ENCODE peak calls at places on chromosomes 16 and 17, in seven cellular contexts. One of them, this sample, is unnamed.

GRCh38 chr17:79797492-79798295 is 817 bp upstream of the CBX8 start:
- DNase-seq in suprapubic skin: no peak
- DNase-seq in thoracic aorta: no peak
- DNase-seq in OCI-LY7: peak; percentile 48
- DNase-seq in HAP-1: peak; percentile 32
- DNase-seq in GM23248: peak; percentile 40
- DNase-seq in dorsolateral prefrontal cortex: no peak
- DNase-seq in this sample: no peak

GRCh38 chr16:54597222-54597621 is 310.6 kb upstream of the IRX3 start:
- DNase-seq in dorsolateral prefrontal cortex: no peak
- DNase-seq in OCI-LY7: no peak
- DNase-seq in HAP-1: no peak
- DNase-seq in thoracic aorta: no peak
- DNase-seq in suprapubic skin: no peak
- DNase-seq in GM23248: no peak
- DNase-seq in this sample: no peak

GRCh38 chr16:52677487-52677886 is 130.5 kb upstream of the TOX3 start:
- DNase-seq in dorsolateral prefrontal cortex: no peak
- DNase-seq in suprapubic skin: no peak
- DNase-seq in thoracic aorta: no peak
- DNase-seq in OCI-LY7: no peak
- DNase-seq in HAP-1: no peak
- DNase-seq in GM23248: no peak
- DNase-seq in this sample: no peak

GRCh38 chr17:82458885-82459424 is 414 bp downstream of the NARF start:
- DNase-seq in thoracic aorta: no peak
- DNase-seq in suprapubic skin: no peak
- DNase-seq in OCI-LY7: peak; percentile 47
- DNase-seq in GM23248: peak; percentile 56
- DNase-seq in HAP-1: no peak
- DNase-seq in dorsolateral prefrontal cortex: no peak
- DNase-seq in this sample: peak; percentile 30

GRCh38 chr17:29758255-29758654 is 135.5 kb upstream of the CORO6 start:
- DNase-seq in GM23248: no peak
- DNase-seq in suprapubic skin: no peak
- DNase-seq in dorsolateral prefrontal cortex: no peak
- DNase-seq in HAP-1: no peak
- DNase-seq in thoracic aorta: no peak
- DNase-seq in OCI-LY7: no peak
- DNase-seq in this sample: no peak

GRCh38 chr16:12228607-12229499 is 252.3 kb downstream of the SNX29 start:
- DNase-seq in OCI-LY7: peak; percentile 89
- DNase-seq in suprapubic skin: no peak
- DNase-seq in GM23248: peak; percentile 50
- DNase-seq in dorsolateral prefrontal cortex: peak; percentile 70
- DNase-seq in HAP-1: peak; percentile 38
- DNase-seq in thoracic aorta: no peak
- DNase-seq in this sample: peak; percentile 64

GRCh38 chr16:3283525-3284447 is 495 bp downstream of the ZNF263 start:
- DNase-seq in thoracic aorta: no peak
- DNase-seq in HAP-1: no peak
- DNase-seq in GM23248: peak; percentile 57
- DNase-seq in suprapubic skin: peak; percentile 79
- DNase-seq in dorsolateral prefrontal cortex: no peak
- DNase-seq in OCI-LY7: no peak
- DNase-seq in this sample: peak; percentile 10

GRCh38 chr17:7021993-7022778 is 664 bp upstream of the BCL6B start:
- DNase-seq in dorsolateral prefrontal cortex: no peak
- DNase-seq in GM23248: peak; percentile 87
- DNase-seq in suprapubic skin: peak; percentile 91
- DNase-seq in thoracic aorta: no peak
- DNase-seq in OCI-LY7: peak; percentile 77
- DNase-seq in HAP-1: peak; percentile 54
- DNase-seq in this sample: peak; percentile 70

GRCh38 chr16:30615358-30616076 is 5.3 kb upstream of the ZNF689 start:
- DNase-seq in OCI-LY7: peak; percentile 77
- DNase-seq in dorsolateral prefrontal cortex: no peak
- DNase-seq in GM23248: peak; percentile 63
- DNase-seq in suprapubic skin: no peak
- DNase-seq in HAP-1: no peak
- DNase-seq in thoracic aorta: no peak
- DNase-seq in this sample: peak; percentile 50

GRCh38 chr17:66752411-66752810 is 82.5 kb upstream of the CACNG5 start:
- DNase-seq in HAP-1: no peak
- DNase-seq in OCI-LY7: no peak
- DNase-seq in thoracic aorta: no peak
- DNase-seq in dorsolateral prefrontal cortex: no peak
- DNase-seq in suprapubic skin: no peak
- DNase-seq in GM23248: no peak
- DNase-seq in this sample: no peak

GRCh38 chr16:56191807-56192643 is 736 bp downstream of the GNAO1 start:
- DNase-seq in dorsolateral prefrontal cortex: peak; percentile 51
- DNase-seq in suprapubic skin: no peak
- DNase-seq in HAP-1: no peak
- DNase-seq in GM23248: no peak
- DNase-seq in OCI-LY7: no peak
- DNase-seq in thoracic aorta: no peak
- DNase-seq in this sample: no peak

GRCh38 chr17:15411556-15412198 is 55.7 kb downstream of the CDRT4 start:
- DNase-seq in dorsolateral prefrontal cortex: no peak
- DNase-seq in thoracic aorta: no peak
- DNase-seq in suprapubic skin: no peak
- DNase-seq in GM23248: peak; percentile 53
- DNase-seq in HAP-1: no peak
- DNase-seq in OCI-LY7: no peak
- DNase-seq in this sample: no peak

GRCh38 chr17:39231587-39232551 is 6.1 kb upstream of the STAC2 start:
- DNase-seq in OCI-LY7: peak; percentile 85
- DNase-seq in thoracic aorta: no peak
- DNase-seq in suprapubic skin: no peak
- DNase-seq in GM23248: peak; percentile 77
- DNase-seq in dorsolateral prefrontal cortex: no peak
- DNase-seq in HAP-1: peak; percentile 71
- DNase-seq in this sample: peak; percentile 53

GRCh38 chr16:25966172-25967097 is 274.7 kb downstream of the HS3ST4 start:
- DNase-seq in dorsolateral prefrontal cortex: no peak
- DNase-seq in HAP-1: no peak
- DNase-seq in thoracic aorta: no peak
- DNase-seq in OCI-LY7: no peak
- DNase-seq in GM23248: no peak
- DNase-seq in suprapubic skin: no peak
- DNase-seq in this sample: no peak

GRCh38 chr17:47203984-47204721 is 5.0 kb upstream of the MYL4 start:
- DNase-seq in suprapubic skin: no peak
- DNase-seq in thoracic aorta: no peak
- DNase-seq in GM23248: peak; percentile 83
- DNase-seq in HAP-1: no peak
- DNase-seq in OCI-LY7: peak; percentile 87
- DNase-seq in dorsolateral prefrontal cortex: no peak
- DNase-seq in this sample: no peak

GRCh38 chr17:39926588-39927100 is 757 bp downstream of the ORMDL3 start:
- DNase-seq in OCI-LY7: peak; percentile 72
- DNase-seq in suprapubic skin: no peak
- DNase-seq in dorsolateral prefrontal cortex: no peak
- DNase-seq in GM23248: peak; percentile 61
- DNase-seq in HAP-1: no peak
- DNase-seq in thoracic aorta: no peak
- DNase-seq in this sample: peak; percentile 48

GRCh38 chr16:67163164-67163902 is 1.2 kb upstream of the HSF4 start:
- DNase-seq in HAP-1: no peak
- DNase-seq in suprapubic skin: no peak
- DNase-seq in OCI-LY7: no peak
- DNase-seq in thoracic aorta: no peak
- DNase-seq in dorsolateral prefrontal cortex: peak; percentile 88
- DNase-seq in GM23248: no peak
- DNase-seq in this sample: peak; percentile 52

GRCh38 chr16:51114369-51114768 is 36.7 kb downstream of the SALL1 start:
- DNase-seq in OCI-LY7: no peak
- DNase-seq in thoracic aorta: no peak
- DNase-seq in suprapubic skin: no peak
- DNase-seq in GM23248: no peak
- DNase-seq in HAP-1: no peak
- DNase-seq in dorsolateral prefrontal cortex: no peak
- DNase-seq in this sample: no peak

GRCh38 chr16:22369221-22369811 is 5.1 kb downstream of the CDR2 start:
- DNase-seq in suprapubic skin: no peak
- DNase-seq in thoracic aorta: no peak
- DNase-seq in dorsolateral prefrontal cortex: no peak
- DNase-seq in OCI-LY7: peak; percentile 71
- DNase-seq in HAP-1: no peak
- DNase-seq in GM23248: peak; percentile 69
- DNase-seq in this sample: peak; percentile 84

GRCh38 chr17:34567665-34568064 is 11.7 kb upstream of the TMEM132E start:
- DNase-seq in GM23248: no peak
- DNase-seq in HAP-1: no peak
- DNase-seq in OCI-LY7: no peak
- DNase-seq in suprapubic skin: no peak
- DNase-seq in thoracic aorta: no peak
- DNase-seq in dorsolateral prefrontal cortex: no peak
- DNase-seq in this sample: no peak

GRCh38 chr17:2177235-2177811 is 122.4 kb downstream of the HIC1 start:
- DNase-seq in OCI-LY7: no peak
- DNase-seq in GM23248: peak; percentile 30
- DNase-seq in HAP-1: no peak
- DNase-seq in dorsolateral prefrontal cortex: no peak
- DNase-seq in thoracic aorta: no peak
- DNase-seq in suprapubic skin: no peak
- DNase-seq in this sample: no peak

GRCh38 chr17:80765241-80766022 is 220.8 kb downstream of the RPTOR start:
- DNase-seq in OCI-LY7: peak; percentile 70
- DNase-seq in dorsolateral prefrontal cortex: no peak
- DNase-seq in suprapubic skin: no peak
- DNase-seq in HAP-1: no peak
- DNase-seq in GM23248: no peak
- DNase-seq in thoracic aorta: no peak
- DNase-seq in this sample: no peak

DNA sequence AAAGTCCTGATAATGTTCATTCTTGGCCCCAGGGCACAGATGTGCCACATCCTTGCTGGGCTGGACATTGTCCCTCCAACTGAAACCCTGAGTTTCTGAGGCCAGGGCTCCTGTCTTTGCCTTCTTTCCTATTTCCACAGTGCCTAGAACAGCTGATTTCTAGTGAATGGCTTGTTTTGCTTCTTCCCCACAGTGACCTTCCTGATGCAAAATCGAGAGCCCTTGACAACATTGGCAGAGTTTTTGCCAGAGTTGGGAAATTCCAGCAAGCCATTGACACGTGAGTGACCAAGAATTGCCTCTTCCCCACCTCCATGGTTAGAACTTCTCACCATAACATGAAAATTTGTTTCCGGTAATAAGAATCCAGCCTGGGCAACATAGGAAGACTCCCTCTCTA is 14.5 kb downstream of the ODAD4 start:
- DNase-seq in OCI-LY7: no peak
- DNase-seq in HAP-1: no peak
- DNase-seq in suprapubic skin: no peak
- DNase-seq in thoracic aorta: no peak
- DNase-seq in dorsolateral prefrontal cortex: no peak
- DNase-seq in GM23248: no peak
- DNase-seq in this sample: no peak
- H3K4me3 ChIP-seq in OCI-LY7: no peak overlapping the region
- H3K4me3 ChIP-seq in HAP-1: no peak overlapping the region
- H3K4me3 ChIP-seq in suprapubic skin: no peak overlapping the region
- H3K4me3 ChIP-seq in thoracic aorta: no peak overlapping the region
- H3K4me3 ChIP-seq in dorsolateral prefrontal cortex: no peak overlapping the region
- H3K4me3 ChIP-seq in GM23248: no peak overlapping the region
- H3K4me3 ChIP-seq in this sample: no peak overlapping the region

GRCh38 chr17:64653325-64653984 is 8.7 kb downstream of the SMURF2 start:
- DNase-seq in thoracic aorta: no peak
- DNase-seq in GM23248: peak; percentile 67
- DNase-seq in OCI-LY7: no peak
- DNase-seq in suprapubic skin: no peak
- DNase-seq in dorsolateral prefrontal cortex: no peak
- DNase-seq in HAP-1: no peak
- DNase-seq in this sample: peak; percentile 50
- H3K4me3 ChIP-seq in thoracic aorta: no peak overlapping the region
- H3K4me3 ChIP-seq in GM23248: peak overlapping the region; percentile 63
- H3K4me3 ChIP-seq in OCI-LY7: no peak overlapping the region
- H3K4me3 ChIP-seq in suprapubic skin: no peak overlapping the region
- H3K4me3 ChIP-seq in dorsolateral prefrontal cortex: no peak overlapping the region
- H3K4me3 ChIP-seq in HAP-1: no peak overlapping the region
- H3K4me3 ChIP-seq in this sample: no peak overlapping the region

GRCh38 chr17:37743612-37743874 is 1.3 kb downstream of the HNF1B start:
- DNase-seq in GM23248: no peak
- DNase-seq in HAP-1: no peak
- DNase-seq in thoracic aorta: no peak
- DNase-seq in dorsolateral prefrontal cortex: no peak
- DNase-seq in OCI-LY7: no peak
- DNase-seq in suprapubic skin: no peak
- DNase-seq in this sample: no peak
- H3K4me3 ChIP-seq in GM23248: no peak overlapping the region
- H3K4me3 ChIP-seq in HAP-1: no peak overlapping the region
- H3K4me3 ChIP-seq in thoracic aorta: peak overlapping the region; percentile 66
- H3K4me3 ChIP-seq in dorsolateral prefrontal cortex: peak overlapping the region; percentile 16
- H3K4me3 ChIP-seq in OCI-LY7: no peak overlapping the region
- H3K4me3 ChIP-seq in suprapubic skin: peak overlapping the region; percentile 43
- H3K4me3 ChIP-seq in this sample: no peak overlapping the region

DNA sequence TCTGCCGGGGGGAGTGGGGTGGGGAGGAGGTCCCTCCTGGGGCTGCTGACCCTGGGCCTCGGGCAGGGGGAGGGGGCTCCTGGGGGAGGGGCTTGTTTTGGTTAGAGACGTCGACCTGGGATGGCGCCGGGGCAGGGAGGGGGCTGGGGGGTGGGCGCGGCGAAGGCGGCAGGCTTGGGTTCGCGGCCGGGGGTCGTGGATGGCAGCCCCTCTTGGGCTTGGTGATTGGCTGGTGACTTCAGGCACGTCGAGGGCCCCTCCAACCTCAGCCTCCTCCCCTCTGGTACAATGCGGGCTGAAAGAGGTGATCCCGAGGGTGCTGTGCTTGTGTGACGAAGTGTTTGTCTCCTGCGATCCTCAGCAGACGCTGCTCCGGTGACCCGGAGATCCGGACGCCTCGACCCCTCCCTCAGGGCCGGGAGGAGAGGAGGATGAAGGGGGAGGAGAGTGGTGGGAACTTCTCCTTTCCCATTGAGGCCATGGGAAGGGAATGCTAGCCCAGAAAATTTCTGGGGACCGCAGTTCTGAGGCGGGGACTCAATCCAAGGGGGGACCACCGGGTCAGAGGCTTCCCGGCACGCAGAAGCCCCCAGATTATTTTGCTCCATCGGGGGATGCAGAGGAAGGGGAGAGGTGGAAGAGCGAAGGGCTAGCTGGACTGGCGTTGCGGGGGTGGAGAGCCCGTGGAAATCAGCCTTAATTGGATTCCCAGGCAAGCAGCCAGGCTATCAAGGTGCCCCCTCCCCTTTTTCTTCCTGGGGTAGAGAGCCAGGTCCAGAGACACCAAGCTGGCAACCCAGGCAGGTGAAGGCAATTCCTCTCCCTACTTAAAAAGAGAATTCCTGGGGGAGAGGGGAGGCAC is 44.0 kb downstream of the RAI1 start:
- DNase-seq in HAP-1: no peak
- DNase-seq in dorsolateral prefrontal cortex: no peak
- DNase-seq in suprapubic skin: no peak
- DNase-seq in thoracic aorta: no peak
- DNase-seq in OCI-LY7: no peak
- DNase-seq in GM23248: no peak
- DNase-seq in this sample: peak; percentile 65
- H3K4me3 ChIP-seq in HAP-1: no peak overlapping the region
- H3K4me3 ChIP-seq in dorsolateral prefrontal cortex: peak overlapping the region; percentile 56
- H3K4me3 ChIP-seq in suprapubic skin: peak overlapping the region; percentile 47
- H3K4me3 ChIP-seq in thoracic aorta: peak overlapping the region; percentile 83
- H3K4me3 ChIP-seq in OCI-LY7: no peak overlapping the region
- H3K4me3 ChIP-seq in GM23248: peak overlapping the region; percentile 77
- H3K4me3 ChIP-seq in this sample: peak overlapping the region; percentile 53

GRCh38 chr16:48997081-48997615 is 284.5 kb downstream of the CBLN1 start:
- DNase-seq in suprapubic skin: no peak
- DNase-seq in dorsolateral prefrontal cortex: no peak
- DNase-seq in OCI-LY7: no peak
- DNase-seq in GM23248: no peak
- DNase-seq in HAP-1: no peak
- DNase-seq in thoracic aorta: no peak
- DNase-seq in this sample: no peak
- H3K4me3 ChIP-seq in suprapubic skin: no peak overlapping the region
- H3K4me3 ChIP-seq in dorsolateral prefrontal cortex: no peak overlapping the region
- H3K4me3 ChIP-seq in OCI-LY7: no peak overlapping the region
- H3K4me3 ChIP-seq in GM23248: no peak overlapping the region
- H3K4me3 ChIP-seq in HAP-1: no peak overlapping the region
- H3K4me3 ChIP-seq in thoracic aorta: no peak overlapping the region
- H3K4me3 ChIP-seq in this sample: no peak overlapping the region